ENCODE peak calls at places on chromosomes 7 and 10, in nine cellular contexts. L, J, M, S, I, D, R, K and E are unnamed samples.
A peak's percentile ranks its signal among the peaks of the same experiment; 100 is the strongest.

GRCh38 chr7:99406557-99406956 is 1.8 kb downstream of the PDAP1 start:
- DNase-seq in L (no peak), J (no peak), M (no peak), S (no peak), I (no peak), D (no peak), R (no peak), K (no peak), E (no peak)

GRCh38 chr7:31782411-31782991 is 95.5 kb downstream of the PPP1R17 start:
- DNase-seq in L (peak; percentile 69), J (no peak), M (no peak), S (peak; percentile 60), I (peak; percentile 92), D (no peak), R (peak; percentile 68), K (peak; percentile 85), E (no peak)

GRCh38 chr10:114638874-114639625 is 19.0 kb downstream of the ABLIM1 start:
- DNase-seq in L (no peak), J (no peak), M (no peak), S (no peak), I (peak; percentile 46), D (no peak), R (peak; percentile 72), K (no peak), E (no peak)

GRCh38 chr7:130063036-130063435 is 7.3 kb upstream of the KLHDC10 start:
- DNase-seq in L (peak; percentile 16), J (no peak), M (peak; percentile 54), S (peak; percentile 60), I (peak; percentile 72), D (no peak), R (peak; percentile 38), K (peak; percentile 92), E (peak; percentile 92)

GRCh38 chr10:101303087-101303753 is 50.7 kb upstream of the BTRC start:
- DNase-seq in L (no peak), J (peak; percentile 21), M (no peak), S (no peak), I (no peak), D (no peak), R (no peak), K (no peak), E (no peak)

GRCh38 chr7:150909192-150909591 is 56.9 kb downstream of the AOC1 start:
- DNase-seq in L (no peak), J (no peak), M (no peak), S (no peak), I (no peak), D (no peak), R (no peak), K (no peak), E (no peak)

GRCh38 chr7:80275192-80275605 is 140.6 kb downstream of the GNAI1 start:
- DNase-seq in L (no peak), J (no peak), M (no peak), S (no peak), I (no peak), D (no peak), R (no peak), K (no peak), E (no peak)

GRCh38 chr7:12805518-12805928 is 118.1 kb downstream of the ARL4A start:
- DNase-seq in L (no peak), J (no peak), M (no peak), S (no peak), I (no peak), D (no peak), R (no peak), K (no peak), E (no peak)

GRCh38 chr10:58137813-58138212 is 129.9 kb downstream of the IPMK start:
- DNase-seq in L (no peak), J (no peak), M (no peak), S (no peak), I (no peak), D (no peak), R (no peak), K (no peak), E (no peak)

GRCh38 chr10:17213646-17214349 is 12.3 kb upstream of the TRDMT1 start:
- DNase-seq in L (no peak), J (no peak), M (no peak), S (no peak), I (peak; percentile 79), D (no peak), R (peak; percentile 27), K (no peak), E (no peak)